ENCODE peak calls at places on chromosomes 13 and 19, in seven cellular contexts. G is NCI-H1105 treated with DMSO at 0.1 percent for 48 hours; H is body of pancreas; M is HAP-1; X is AG04450; Q is CD8-positive, alpha-beta T cell; O is AG09319. C is an unnamed sample.

GRCh38 chr19:33613601-33614000 is 8.2 kb upstream of the CHST8 start:
- DNase-seq in G (no peak), H (no peak), M (no peak), X (no peak), Q (no peak), O (no peak), C (no peak)

GRCh38 chr13:41648314-41648935 is 191.1 kb downstream of the RGCC start:
- DNase-seq in G (no peak), H (no peak), M (no peak), X (peak; percentile 21), Q (no peak), O (no peak), C (no peak)

GRCh38 chr13:26968431-26969335 is 202.9 kb downstream of the USP12 start:
- DNase-seq in G (no peak), H (peak; percentile 75), M (no peak), X (no peak), Q (no peak), O (no peak), C (no peak)

GRCh38 chr19:48873476-48874308 is 1.5 kb downstream of the PPP1R15A start:
- DNase-seq in G (no peak), H (no peak), M (no peak), X (no peak), Q (no peak), O (no peak), C (no peak)

GRCh38 chr13:97621631-97622030 is 187.7 kb downstream of the RAP2A start:
- DNase-seq in G (no peak), H (no peak), M (no peak), X (no peak), Q (no peak), O (no peak), C (no peak)

GRCh38 chr13:20124303-20124702 is 36.5 kb downstream of the GJA3 start:
- DNase-seq in G (no peak), H (no peak), M (no peak), X (no peak), Q (no peak), O (no peak), C (no peak)

GRCh38 chr19:3404324-3405260 is 38.2 kb downstream of the NFIC start:
- DNase-seq in G (no peak), H (peak; percentile 93), M (no peak), X (peak; percentile 81), Q (no peak), O (peak; percentile 82), C (no peak)

GRCh38 chr19:42480335-42481095 is 37.8 kb upstream of the CXCL17 start:
- DNase-seq in G (no peak), H (peak; percentile 56), M (no peak), X (no peak), Q (no peak), O (no peak), C (no peak)

GRCh38 chr13:26255717-26256277 is 1.9 kb downstream of the CDK8 start:
- DNase-seq in G (peak; percentile 20), H (no peak), M (peak; percentile 13), X (no peak), Q (no peak), O (no peak), C (peak; percentile 61)

GRCh38 chr13:108812165-108812564 is 182.8 kb downstream of the MYO16 start:
- DNase-seq in G (no peak), H (no peak), M (no peak), X (no peak), Q (no peak), O (no peak), C (no peak)

GRCh38 chr13:45100855-45101254 is 19.5 kb upstream of the GTF2F2 start:
- DNase-seq in G (no peak), H (no peak), M (no peak), X (no peak), Q (no peak), O (no peak), C (no peak)

GRCh38 chr19:6429419-6430221 is 3.9 kb downstream of the SLC25A41 start:
- DNase-seq in G (no peak), H (no peak), M (no peak), X (no peak), Q (no peak), O (no peak), C (no peak)

GRCh38 chr19:46296722-46297431 is at the start of gene HIF3A:
- DNase-seq in G (peak; percentile 62), H (peak; percentile 63), M (no peak), X (no peak), Q (no peak), O (no peak), C (peak; percentile 88)

GRCh38 chr13:88926890-88927502 is 1255.8 kb downstream of the SLITRK5 start:
- DNase-seq in G (no peak), H (no peak), M (no peak), X (no peak), Q (no peak), O (no peak), C (no peak)

GRCh38 chr13:46751811-46752635 is 44.9 kb downstream of the ESD start:
- DNase-seq in G (no peak), H (peak; percentile 34), M (no peak), X (no peak), Q (peak; percentile 73), O (no peak), C (no peak)

GRCh38 chr13:99973786-99974185 is 2.2 kb upstream of the ZIC5 start:
- DNase-seq in G (no peak), H (no peak), M (no peak), X (no peak), Q (no peak), O (no peak), C (no peak)

GRCh38 chr13:51000576-51001260 is 91.1 kb downstream of the RNASEH2B start:
- DNase-seq in G (peak; percentile 84), H (peak; percentile 13), M (peak; percentile 22), X (peak; percentile 11), Q (no peak), O (peak; percentile 7), C (peak; percentile 80)

GRCh38 chr13:40383132-40383531 is 283.3 kb downstream of the FOXO1 start:
- DNase-seq in G (no peak), H (no peak), M (no peak), X (no peak), Q (no peak), O (no peak), C (no peak)

GRCh38 chr19:8487137-8487851 is 15.1 kb downstream of the PRAM1 start:
- DNase-seq in G (no peak), H (peak; percentile 72), M (no peak), X (no peak), Q (peak; percentile 77), O (no peak), C (no peak)

GRCh38 chr13:106329941-106330340 is 205.5 kb downstream of the EFNB2 start:
- DNase-seq in G (no peak), H (no peak), M (no peak), X (no peak), Q (no peak), O (no peak), C (no peak)

GRCh38 chr13:110772091-110772984 is 58.8 kb downstream of the ING1 start:
- DNase-seq in G (no peak), H (no peak), M (no peak), X (no peak), Q (no peak), O (no peak), C (no peak)

GRCh38 chr19:14030997-14031718 is 404 bp upstream of the IL27RA start:
- DNase-seq in G (no peak), H (no peak), M (no peak), X (no peak), Q (peak; percentile 85), O (no peak), C (no peak)

GRCh38 chr13:38002596-38002995 is 133.0 kb upstream of the TRPC4 start:
- DNase-seq in G (no peak), H (no peak), M (no peak), X (no peak), Q (no peak), O (no peak), C (peak; percentile 88)

GRCh38 chr19:51375504-51376221 is 3.2 kb upstream of the NKG7 start:
- DNase-seq in G (no peak), H (no peak), M (no peak), X (no peak), Q (no peak), O (no peak), C (no peak)

GRCh38 chr19:17606786-17607185 is 51.3 kb downstream of the COLGALT1 start:
- DNase-seq in G (no peak), H (no peak), M (peak; percentile 22), X (no peak), Q (no peak), O (no peak), C (no peak)

GRCh38 chr13:113770441-113770840 is 11.4 kb downstream of the TMEM255B start:
- DNase-seq in G (no peak), H (no peak), M (no peak), X (no peak), Q (no peak), O (no peak), C (no peak)

GRCh38 chr19:8607386-8607785 is 3.1 kb downstream of the ADAMTS10 start:
- DNase-seq in G (no peak), H (no peak), M (no peak), X (no peak), Q (no peak), O (no peak), C (no peak)

GRCh38 chr13:95956589-95957148 is 96.5 kb downstream of the UGGT2 start:
- DNase-seq in G (no peak), H (no peak), M (no peak), X (no peak), Q (no peak), O (no peak), C (no peak)

GRCh38 chr19:11240008-11240444 is 607 bp downstream of the ANGPTL8 start:
- DNase-seq in G (no peak), H (no peak), M (no peak), X (no peak), Q (no peak), O (no peak), C (no peak)

GRCh38 chr13:50989476-50989875 is 79.9 kb downstream of the RNASEH2B start:
- DNase-seq in G (no peak), H (no peak), M (peak; percentile 44), X (no peak), Q (no peak), O (no peak), C (peak; percentile 63)

GRCh38 chr13:40539954-40540706 is 126.3 kb downstream of the FOXO1 start:
- DNase-seq in G (no peak), H (peak; percentile 34), M (peak; percentile 64), X (peak; percentile 24), Q (no peak), O (no peak), C (no peak)

GRCh38 chr13:84649853-84650252 is 767.6 kb upstream of the SLITRK1 start:
- DNase-seq in G (no peak), H (no peak), M (no peak), X (no peak), Q (no peak), O (no peak), C (no peak)

GRCh38 chr13:111336666-111337065 is 16.2 kb downstream of the TEX29 start:
- DNase-seq in G (no peak), H (no peak), M (peak; percentile 1), X (no peak), Q (no peak), O (no peak), C (no peak)

GRCh38 chr13:102724923-102725322 is 30.1 kb upstream of the METTL21C start:
- DNase-seq in G (no peak), H (peak; percentile 5), M (peak; percentile 19), X (no peak), Q (no peak), O (no peak), C (peak; percentile 24)

C was measured in NCI-H748 treated with DMSO at 0.1 percent for 48 hours.